ENCODE peak calls at places on chromosomes 5 and 9, in five cellular contexts. D is endothelial cell of umbilical vein, M is uterus, H is ascending aorta, R is mesenchymal stem cell. U is an unnamed sample. For H3K4me1, the result is how much of the 10 kb centered on the place peaks cover.

GRCh38 chr5:171644536-171644935 is 141.1 kb upstream of the SMIM23 start:
- DNase-seq in D (no peak), H (no peak), R (no peak), M (no peak), U (no peak)

GRCh38 chr9:94645901-94646300 is 6.6 kb upstream of the FBP1 start:
- DNase-seq in H (no peak), D (no peak), M (no peak), R (no peak), U (no peak)

GRCh38 chr9:97840521-97840920 is 12.5 kb upstream of the FOXE1 start:
- DNase-seq in D (no peak), H (no peak), R (no peak), M (no peak), U (no peak)

GRCh38 chr5:165130656-165131055 is 1625.2 kb downstream of the MAT2B start:
- DNase-seq in D (no peak), R (no peak), H (no peak), M (no peak), U (no peak)

GRCh38 chr9:13388157-13388556 is 108.7 kb upstream of the MPDZ start:
- DNase-seq in R (peak), H (no peak), D (no peak), M (no peak), U (peak)

GRCh38 chr9:94554439-94555331 is at the start of gene PCAT7:
- DNase-seq in R (peak), M (no peak), D (peak), H (no peak), U (peak)

GRCh38 chr9:95284152-95284551 is 33.4 kb downstream of the FANCC start:
- DNase-seq in H (no peak), R (peak), M (no peak), D (no peak), U (no peak)

GRCh38 chr9:108271646-108272349 is 584.0 kb downstream of the ACTL7B start:
- DNase-seq in D (peak), M (peak), R (peak), H (no peak), U (no peak)

GRCh38 chr5:137660349-137660817 is 75.5 kb downstream of the KLHL3 start:
- DNase-seq in H (peak), R (peak), D (peak), M (peak), U (peak)

GRCh38 chr5:139399501-139400121 is 4.3 kb downstream of the SPATA24 start:
- DNase-seq in H (no peak), M (no peak), R (no peak), D (no peak), U (no peak)

GRCh38 chr5:33362915-33363314 is 77.8 kb upstream of the TARS1 start:
- DNase-seq in D (peak), R (peak), M (peak), H (no peak), U (peak)

GRCh38 chr5:161431963-161432362 is 114.6 kb downstream of the GABRB2 start:
- DNase-seq in H (no peak), R (no peak), M (no peak), D (no peak), U (no peak)

GRCh38 chr5:79386679-79387078 is 127.3 kb downstream of the HOMER1 start:
- DNase-seq in D (no peak), M (no peak), R (no peak), H (no peak), U (no peak)

GRCh38 chr5:131563434-131564228 is 71.4 kb downstream of the RAPGEF6 start:
- DNase-seq in M (no peak), H (no peak), D (no peak), R (no peak), U (no peak)

GRCh38 chr9:33750307-33750838 is 45.0 kb upstream of the PRSS3 start:
- DNase-seq in R (no peak), D (no peak), M (no peak), H (no peak), U (no peak)

GRCh38 chr5:87267574-87268125 is at the start of gene RASA1:
- DNase-seq in R (peak), D (peak), M (peak), H (peak), U (peak)

GRCh38 chr9:120892177-120892747 is 15.3 kb upstream of the PHF19 start:
- DNase-seq in R (no peak), M (no peak), H (no peak), D (no peak), U (no peak)

GRCh38 chr5:38789134-38789533 is 56.7 kb upstream of the OSMR start:
- DNase-seq in M (no peak), D (no peak), R (no peak), H (no peak), U (no peak)

GRCh38 chr5:141742866-141743651 is 61.0 kb upstream of the ARAP3 start:
- DNase-seq in H (no peak), M (no peak), D (peak), R (peak), U (peak)

GRCh38 chr9:90539266-90539665 is 103.4 kb downstream of the DIRAS2 start:
- DNase-seq in D (no peak), R (no peak), M (no peak), H (no peak), U (no peak)

GRCh38 chr9:124285903-124286291 is 28.1 kb downstream of the NEK6 start:
- DNase-seq in H (peak), M (peak), D (peak), R (peak), U (peak)

GRCh38 chr5:170104299-170104698 is 1.4 kb upstream of the FOXI1 start:
- DNase-seq in H (no peak), R (no peak), D (no peak), M (no peak), U (no peak)

GRCh38 chr9:107717608-107718314 is 228.2 kb upstream of the KLF4 start:
- DNase-seq in R (no peak), D (no peak), H (no peak), M (no peak), U (no peak)

GRCh38 chr5:123176938-123177275 is 87.9 kb downstream of the PRDM6 start:
- DNase-seq in R (no peak), M (no peak), H (no peak), D (no peak), U (no peak)

GRCh38 chr5:100595152-100595811 is 60.1 kb downstream of the FAM174A start:
- DNase-seq in D (peak), M (no peak), H (no peak), R (peak), U (no peak)

GRCh38 chr9:127187231-127187956 is 65.0 kb upstream of the ANGPTL2 start:
- DNase-seq in H (no peak), R (peak), M (peak), D (peak), U (peak)

GRCh38 chr5:53151713-53152458 is 42.3 kb upstream of the MOCS2 start:
- DNase-seq in H (no peak), D (peak), M (peak), R (peak), U (peak)

GRCh38 chr5:151085517-151086031 is 4.7 kb upstream of the TNIP1 start:
- DNase-seq in D (peak), H (no peak), M (peak), R (peak), U (peak)

GRCh38 chr9:124270504-124271335 is 13.0 kb downstream of the NEK6 start:
- DNase-seq in D (peak), H (peak), R (no peak), M (no peak), U (no peak)

GRCh38 chr5:75510417-75510835 is 1.0 kb downstream of the CERT1 start:
- DNase-seq in H (peak), M (no peak), R (peak), D (no peak), U (no peak)

GRCh38 chr9:75054373-75055001 is 26.4 kb upstream of the CARNMT1 start:
- DNase-seq in H (no peak), D (no peak), M (no peak), R (no peak), U (no peak)

GRCh38 chr5:50958852-50959457 is 292.5 kb downstream of the PARP8 start:
- DNase-seq in M (no peak), R (peak), D (peak), H (no peak), U (peak)

DNA sequence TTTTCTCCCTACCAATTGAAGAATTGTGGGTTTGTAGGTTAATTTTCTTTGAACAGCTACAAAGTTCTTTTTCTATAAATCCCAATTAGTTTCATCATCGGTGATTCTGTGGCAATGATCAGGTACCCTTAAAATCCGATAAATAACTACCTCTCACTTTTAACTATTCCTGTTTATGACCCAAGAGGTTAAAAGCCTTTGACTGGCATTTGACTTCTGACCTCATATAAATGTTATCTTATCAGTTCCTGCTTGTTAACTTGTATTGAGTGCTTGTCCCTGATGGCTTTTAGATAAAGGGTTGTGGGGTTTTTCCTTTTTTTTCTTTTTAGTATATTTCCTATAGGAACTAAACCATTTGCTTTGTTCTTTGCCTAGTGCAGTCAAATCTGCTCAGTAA is 124.4 kb upstream of the TMEM161B start:
- DNase-seq in R (no peak), H (no peak), D (no peak), M (no peak), U (no peak)
- H3K4me3 ChIP-seq in R (no peak), H (no peak), D (no peak), M (no peak), U (no peak)

DNA sequence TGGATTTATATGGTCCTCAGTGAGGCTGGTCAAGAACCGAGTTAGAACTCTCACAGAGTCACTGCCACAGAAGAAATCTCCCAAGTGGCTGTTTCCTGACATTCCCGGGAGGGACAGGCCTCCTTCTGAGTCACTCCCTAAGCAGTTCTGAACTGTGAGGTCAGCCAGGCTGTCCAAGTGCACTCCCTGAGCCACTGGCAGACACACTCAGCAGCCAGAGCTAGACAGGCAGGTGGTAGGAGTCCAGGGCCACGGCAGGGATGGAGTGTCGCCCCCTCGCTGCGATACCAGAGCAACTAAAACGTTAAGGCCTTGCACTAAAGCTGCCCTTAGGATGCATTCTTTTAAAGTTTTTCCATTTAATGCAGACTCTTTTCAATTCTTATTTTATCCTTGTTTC is 3.4 kb downstream of the IL4 start:
- DNase-seq in R (peak), M (peak), D (peak), H (peak), U (peak)
- H3K4me1 ChIP-seq in R (under half), M (under half), D (under half), H (under half), U (under half)

GRCh38 chr9:19133549-19134345 is 6.5 kb upstream of the PLIN2 start:
- DNase-seq in D (no peak), R (no peak), H (no peak), M (no peak), U (no peak)

GRCh38 chr9:19124430-19124793 is 2.9 kb downstream of the PLIN2 start:
- DNase-seq in D (no peak), M (no peak), R (no peak), H (no peak), U (no peak)

GRCh38 chr9:19130436-19130835 is 3.1 kb upstream of the PLIN2 start:
- DNase-seq in R (no peak), H (no peak), D (no peak), M (no peak), U (no peak)

GRCh38 chr9:19122490-19123042 is 4.7 kb downstream of the PLIN2 start:
- DNase-seq in M (no peak), R (no peak), D (no peak), H (no peak), U (no peak)

GRCh38 chr9:19127881-19128719 is 808 bp upstream of the PLIN2 start:
- DNase-seq in H (no peak), D (peak), M (peak), R (peak), U (peak)
- H3K27ac ChIP-seq in H (peak), D (peak), M (peak), R (peak), U (peak)

DNA sequence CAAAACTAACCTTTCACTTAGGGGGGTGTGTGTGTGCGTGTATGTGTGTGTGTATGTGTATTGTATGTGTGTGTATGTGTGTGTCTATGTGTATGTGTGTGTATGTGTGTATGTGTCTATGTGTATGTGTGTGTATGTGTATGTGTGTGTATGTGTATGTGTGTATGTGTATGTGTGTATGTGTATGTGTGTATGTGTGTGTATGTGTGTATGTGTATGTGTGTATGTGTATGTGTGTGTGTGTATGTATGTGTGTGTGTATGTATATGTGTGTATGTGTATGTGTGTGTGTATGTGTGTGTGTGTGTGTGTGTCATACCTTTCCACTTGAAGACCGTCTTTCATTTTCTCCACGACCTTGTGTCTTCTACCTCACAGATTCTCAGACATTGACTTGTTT is 20.8 kb upstream of the FLT4 start:
- DNase-seq in M (no peak), R (no peak), D (no peak), H (no peak), U (no peak)
- H3K4me3 ChIP-seq in M (no peak), R (no peak), D (no peak), H (no peak), U (no peak)

GRCh38 chr5:32127759-32128158 is 46.4 kb downstream of the GOLPH3 start:
- DNase-seq in H (no peak), M (no peak), D (no peak), R (no peak), U (no peak)
- H3K4me1 ChIP-seq in H (under half), M (under half), D (under half), R (under half), U (under half)

GRCh38 chr5:147458581-147458980 is 51.3 kb downstream of the DPYSL3 start:
- DNase-seq in R (no peak), M (no peak), H (no peak), D (no peak), U (no peak)
- H3K27ac ChIP-seq in R (no peak), M (peak), H (peak), D (no peak), U (no peak)

GRCh38 chr9:18874069-18874468 is 158.9 kb downstream of the SAXO1 start:
- DNase-seq in D (no peak), M (no peak), R (no peak), H (no peak), U (no peak)
- H3K4me3 ChIP-seq in D (no peak), M (no peak), R (no peak), H (no peak), U (no peak)

GRCh38 chr9:35745569-35745968 is 3.5 kb downstream of the GBA2 start:
- DNase-seq in M (no peak), D (no peak), R (no peak), H (no peak), U (no peak)
- H3K4me1 ChIP-seq in M (under half), D (under half), R (under half), H (under half), U (under half)

DNA sequence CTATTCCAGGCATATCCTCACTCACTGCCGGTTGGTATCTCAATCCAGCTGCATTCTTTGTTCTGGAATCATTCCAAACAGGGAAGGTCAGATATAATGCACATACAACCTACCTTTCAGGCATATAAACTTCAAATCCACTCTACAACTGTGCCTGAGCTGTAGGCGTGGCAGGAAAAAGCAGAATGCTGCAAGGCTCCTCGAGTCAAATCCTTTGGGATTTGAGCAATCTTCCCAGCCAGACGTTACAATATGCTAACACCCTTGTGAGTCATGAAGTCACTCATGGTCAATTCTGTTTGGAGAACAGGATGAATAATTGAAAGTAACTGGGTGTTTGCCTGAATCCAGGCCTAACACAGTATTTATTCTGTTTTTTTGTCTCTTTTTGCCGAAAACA is 294.0 kb downstream of the CWC27 start:
- DNase-seq in D (peak), M (peak), R (peak), H (peak), U (peak)
- H3K27ac ChIP-seq in D (no peak), M (peak), R (no peak), H (peak), U (no peak)